ENCODE peak calls at places on chromosomes 12 and 14, in four cellular contexts. W is dorsolateral prefrontal cortex, N is left lung, J is sigmoid colon. Y is an unnamed sample.

GRCh38 chr14:60964901-60965300 is 16.0 kb downstream of the TRMT5 start:
- DNase-seq in N (no peak), W (no peak), J (no peak), Y (no peak)

GRCh38 chr14:50225974-50226297 is 5.4 kb downstream of the SOS2 start:
- DNase-seq in N (no peak), W (no peak), J (no peak), Y (no peak)

GRCh38 chr14:49687942-49688700 is at the start of gene POLE2:
- DNase-seq in N (peak), J (peak), W (peak), Y (peak)

GRCh38 chr14:75279153-75279738 is 618 bp downstream of the FOS start:
- DNase-seq in J (peak), N (peak), W (peak), Y (peak)

GRCh38 chr14:96905825-96906224 is 108.6 kb downstream of the VRK1 start:
- DNase-seq in N (no peak), J (no peak), W (no peak), Y (no peak)

GRCh38 chr12:31897791-31898503 is 61.3 kb upstream of the RESF1 start:
- DNase-seq in W (no peak), N (peak), J (no peak), Y (no peak)

GRCh38 chr14:101288436-101289229 is 272.7 kb upstream of the DIO3 start:
- DNase-seq in J (no peak), W (no peak), N (no peak), Y (peak)

GRCh38 chr12:47391566-47391965 is 311.8 kb upstream of the AMIGO2 start:
- DNase-seq in W (no peak), J (no peak), N (no peak), Y (no peak)

GRCh38 chr12:10989107-10989506 is 2.4 kb upstream of the TAS2R50 start:
- DNase-seq in N (no peak), W (no peak), J (no peak), Y (no peak)

GRCh38 chr14:30193056-30193455 is 265.4 kb upstream of the PRKD1 start:
- DNase-seq in N (no peak), W (no peak), J (no peak), Y (no peak)

GRCh38 chr12:112932485-112933151 is 5.7 kb upstream of the OAS3 start:
- DNase-seq in N (no peak), W (no peak), J (no peak), Y (no peak)

GRCh38 chr14:94003397-94003796 is 6.3 kb downstream of the CCDC197 start:
- DNase-seq in W (no peak), N (no peak), J (no peak), Y (no peak)
- H3K27ac ChIP-seq in W (no peak), N (no peak), J (no peak), Y (no peak)

GRCh38 chr14:63891148-63891964 is 38.6 kb downstream of the SYNE2 start:
- DNase-seq in J (no peak), W (no peak), N (no peak), Y (no peak)
- H3K27ac ChIP-seq in J (no peak), W (no peak), N (no peak), Y (no peak)

GRCh38 chr14:69131176-69131575 is 21.7 kb downstream of the DCAF5 start:
- DNase-seq in J (no peak), N (no peak), W (no peak), Y (no peak)

GRCh38 chr14:69132513-69133181 is 20.3 kb downstream of the DCAF5 start:
- DNase-seq in N (no peak), W (no peak), J (no peak), Y (no peak)

GRCh38 chr14:69135133-69135532 is 17.8 kb downstream of the DCAF5 start:
- DNase-seq in J (no peak), W (no peak), N (no peak), Y (no peak)

GRCh38 chr14:69129264-69129880 is 23.5 kb downstream of the DCAF5 start:
- DNase-seq in N (peak), W (peak), J (peak), Y (peak)

DNA sequence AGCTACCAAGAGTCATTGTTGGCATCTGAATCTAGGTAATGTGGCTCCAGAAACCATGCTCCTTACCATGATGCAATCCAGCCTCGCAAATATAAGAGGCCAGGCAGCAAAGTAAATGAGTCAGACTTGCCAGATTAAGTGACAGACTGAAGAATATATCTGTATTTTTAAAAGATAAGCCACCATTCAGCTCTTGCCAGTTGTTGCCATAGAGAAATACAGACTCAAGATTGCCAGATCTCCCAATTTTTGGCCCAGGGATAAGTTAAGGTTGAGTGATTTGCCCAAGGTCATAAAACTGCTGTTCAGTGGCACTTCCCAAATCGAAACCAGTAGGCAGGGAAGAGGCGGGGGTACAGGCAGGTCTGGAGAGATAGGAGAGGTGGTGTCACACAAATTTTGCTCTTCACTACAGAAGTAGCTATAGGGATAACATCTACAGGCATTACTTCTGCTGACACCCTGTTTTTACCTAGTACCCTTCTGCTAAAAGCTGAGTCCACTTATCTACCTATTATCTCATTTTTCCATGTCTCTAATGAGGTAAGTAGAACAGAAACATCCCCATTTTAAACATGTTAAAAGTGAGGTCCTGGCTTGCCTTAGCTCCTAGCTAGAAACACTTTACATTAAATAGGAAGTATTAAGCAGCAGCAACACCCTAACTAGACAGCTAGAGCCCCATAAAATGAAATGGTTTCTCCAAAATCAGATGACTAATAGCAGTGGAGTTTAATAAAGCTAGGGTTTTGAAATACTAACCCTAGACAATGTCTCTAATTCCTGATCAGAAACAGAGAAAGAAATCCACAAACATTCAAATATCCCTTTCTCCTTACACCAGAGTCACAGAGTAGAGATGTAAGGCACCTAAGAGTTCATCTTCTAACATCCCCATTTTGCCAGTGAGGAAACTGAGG is 19.5 kb downstream of the DCAF5 start:
- DNase-seq in J (no peak), W (no peak), N (no peak), Y (no peak)
- H3K27ac ChIP-seq in J (no peak), W (no peak), N (peak), Y (no peak)

GRCh38 chr12:65918057-65918456 is 93.8 kb downstream of the HMGA2 start:
- DNase-seq in N (no peak), W (no peak), J (no peak), Y (no peak)
- H3K27ac ChIP-seq in N (no peak), W (no peak), J (no peak), Y (no peak)

GRCh38 chr14:103541494-103541943 is 12.5 kb downstream of the TRMT61A start:
- DNase-seq in J (no peak), N (no peak), W (no peak), Y (no peak)

GRCh38 chr14:103537175-103537990 is 8.4 kb downstream of the TRMT61A start:
- DNase-seq in W (no peak), N (peak), J (peak), Y (no peak)

GRCh38 chr14:103538291-103539055 is 9.5 kb downstream of the TRMT61A start:
- DNase-seq in W (no peak), N (peak), J (peak), Y (no peak)

GRCh38 chr14:103540816-103541493 is 12.0 kb downstream of the TRMT61A start:
- DNase-seq in N (peak), J (peak), W (no peak), Y (no peak)

GRCh38 chr14:103539056-103539825 is 10.2 kb downstream of the TRMT61A start:
- DNase-seq in N (peak), J (no peak), W (no peak), Y (no peak)
- H3K27ac ChIP-seq in N (peak), J (peak), W (peak), Y (no peak)

GRCh38 chr12:5516371-5516770 is 84.5 kb downstream of the NTF3 start:
- DNase-seq in W (no peak), J (no peak), N (peak), Y (no peak)
- H3K27ac ChIP-seq in W (no peak), J (no peak), N (no peak), Y (no peak)

GRCh38 chr14:63551338-63551737 is 8.2 kb upstream of the PPP2R5E start:
- DNase-seq in W (no peak), J (no peak), N (no peak), Y (no peak)
- H3K27ac ChIP-seq in W (no peak), J (no peak), N (no peak), Y (no peak)

GRCh38 chr12:110222433-110222832 is 58.6 kb upstream of the ATP2A2 start:
- DNase-seq in J (no peak), W (no peak), N (no peak), Y (no peak)

GRCh38 chr12:110222027-110222426 is 59.0 kb upstream of the ATP2A2 start:
- DNase-seq in W (no peak), N (no peak), J (no peak), Y (no peak)

GRCh38 chr12:110223777-110224378 is 57.2 kb upstream of the ATP2A2 start:
- DNase-seq in N (no peak), J (no peak), W (no peak), Y (no peak)

GRCh38 chr12:110227138-110227537 is 53.9 kb upstream of the ATP2A2 start:
- DNase-seq in W (no peak), J (no peak), N (no peak), Y (no peak)

DNA sequence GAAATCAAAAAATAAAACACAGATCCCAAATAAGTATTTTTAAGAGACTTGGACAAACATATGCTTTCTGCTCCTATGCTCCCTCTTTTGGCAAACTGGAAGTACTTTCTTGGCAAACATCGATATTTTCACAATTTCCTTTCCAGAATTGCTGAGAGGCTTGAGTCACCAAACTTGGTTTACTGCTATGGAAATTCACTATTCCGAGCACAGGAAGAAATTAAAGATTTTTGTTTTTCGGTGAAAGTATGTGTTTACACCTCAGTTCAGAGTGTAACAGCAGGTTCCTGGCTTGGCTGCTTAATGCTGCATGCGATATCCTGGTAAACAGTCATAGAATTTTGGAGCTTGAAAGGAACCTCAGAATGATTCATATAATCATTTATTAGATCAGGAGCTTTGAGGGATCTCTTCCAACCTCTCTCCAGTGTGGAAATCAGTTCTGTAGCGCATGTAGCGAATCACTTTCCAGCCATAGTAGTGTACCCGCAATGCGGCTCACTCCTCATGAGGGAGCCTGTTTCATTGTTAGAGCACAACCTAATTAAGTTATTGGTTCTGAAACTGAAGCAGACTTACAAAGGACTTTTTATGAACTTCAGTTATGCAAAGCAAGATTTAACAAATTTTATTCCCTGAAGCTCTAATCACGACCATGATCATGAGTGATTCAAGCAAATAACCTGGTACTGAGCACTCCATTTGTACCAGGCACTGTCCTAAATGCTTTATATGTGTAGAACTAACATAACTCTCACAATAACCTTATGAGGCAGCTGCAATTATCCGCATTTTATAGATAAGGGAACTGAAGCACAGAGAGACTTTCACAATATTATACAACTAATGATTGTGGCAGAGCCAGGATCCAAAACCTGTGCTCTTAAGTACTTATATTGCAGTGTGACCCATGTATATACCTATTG is 56.4 kb upstream of the ATP2A2 start:
- DNase-seq in N (no peak), W (no peak), J (peak), Y (no peak)
- H3K27ac ChIP-seq in N (peak), W (peak), J (peak), Y (peak)

Y was measured in right lobe of liver.